ENCODE peak calls at places on chromosomes 11 and 22, in nine cellular contexts. N is NAMALWA; M is activated T-helper 1 cell treated with anti-CD3 and anti-CD28 coated beads, Interleukin-2, amount 50 U/mL, for 16 hours; F is WERI-Rb-1; J is stimulated activated CD4-positive, alpha-beta T cell treated with anti-CD3 and anti-CD28 coated beads, Interleukin-2, amount 100 ng/mL, for 48 hours; L is mucosa of descending colon; D is psoas muscle; Y is GF-D8; A is HEK293T. E is an unnamed sample.

GRCh38 chr11:45413156-45413833 is 127.2 kb upstream of the SYT13 start:
- DNase-seq in N (no peak), M (no peak), F (no peak), J (no peak), L (no peak), D (no peak), Y (no peak), A (no peak), E (no peak)

GRCh38 chr11:46979358-46979757 is 42.8 kb downstream of the CSTPP1 start:
- DNase-seq in N (no peak), M (no peak), F (no peak), J (no peak), L (no peak), D (no peak), Y (no peak), A (no peak), E (no peak)

GRCh38 chr11:76208829-76209670 is 2.7 kb upstream of the WNT11 start:
- DNase-seq in N (peak), M (peak), F (peak), J (peak), L (peak), D (peak), Y (peak), A (peak), E (peak)

GRCh38 chr22:24325105-24325757 is 54.6 kb downstream of the SPECC1L start:
- DNase-seq in N (peak), M (no peak), F (peak), J (no peak), L (no peak), D (no peak), Y (peak), A (peak), E (no peak)

GRCh38 chr22:20295262-20296064 is 24.4 kb downstream of the DGCR6L start:
- DNase-seq in N (no peak), M (no peak), F (no peak), J (no peak), L (no peak), D (no peak), Y (no peak), A (no peak), E (no peak)

GRCh38 chr11:121661796-121662508 is 209.2 kb upstream of the SORL1-AS1 start:
- DNase-seq in N (no peak), M (no peak), F (no peak), J (no peak), L (no peak), D (no peak), Y (no peak), A (no peak), E (no peak)

GRCh38 chr22:31342389-31343125 is 3.6 kb downstream of the PATZ1 start:
- DNase-seq in N (no peak), M (no peak), F (no peak), J (no peak), L (peak), D (no peak), Y (no peak), A (no peak), E (no peak)

GRCh38 chr22:26852176-26852575 is 194.8 kb downstream of the MIAT start:
- DNase-seq in N (peak), M (no peak), F (peak), J (no peak), L (no peak), D (no peak), Y (no peak), A (no peak), E (no peak)

GRCh38 chr22:32079110-32080089 is 36.3 kb downstream of the SLC5A1 start:
- DNase-seq in N (no peak), M (no peak), F (no peak), J (no peak), L (no peak), D (no peak), Y (no peak), A (no peak), E (no peak)

GRCh38 chr11:13207665-13208594 is 69.7 kb upstream of the BMAL1 start:
- DNase-seq in N (no peak), M (no peak), F (no peak), J (no peak), L (peak), D (no peak), Y (no peak), A (no peak), E (peak)

GRCh38 chr11:127677813-127678212 is 677.2 kb upstream of the KIRREL3 start:
- DNase-seq in N (no peak), M (no peak), F (no peak), J (no peak), L (no peak), D (no peak), Y (no peak), A (no peak), E (no peak)

GRCh38 chr11:78654071-78654470 is 79.4 kb upstream of the NARS2 start:
- DNase-seq in N (no peak), M (no peak), F (peak), J (no peak), L (no peak), D (no peak), Y (no peak), A (no peak), E (no peak)